ENCODE peak calls at places on chromosomes 2 and 18, in nine cellular contexts. G is endothelial cell, K is H9, W is heart left ventricle, N is foreskin fibroblast, F is cardiac muscle cell, Q is breast epithelium, B is uterus, Z is HFFc6. S is an unnamed sample.

GRCh38 chr18:25830787-25831186 is 259.6 kb downstream of the SS18 start:
- DNase-seq in G (no peak), K (no peak), W (peak; percentile 74), N (peak; percentile 71), F (no peak), Q (no peak), B (peak; percentile 40), Z (peak; percentile 80), S (peak; percentile 74)

GRCh38 chr2:10906926-10907479 is 4.7 kb upstream of the KCNF1 start:
- DNase-seq in G (no peak), K (no peak), W (no peak), N (no peak), F (no peak), Q (no peak), B (no peak), Z (no peak), S (no peak)

GRCh38 chr2:216571909-216572513 is 61.2 kb upstream of the IGFBP2 start:
- DNase-seq in G (no peak), K (no peak), W (no peak), N (no peak), F (no peak), Q (no peak), B (no peak), Z (no peak), S (no peak)

GRCh38 chr2:142980246-142981068 is 103.0 kb downstream of the KYNU start:
- DNase-seq in G (no peak), K (no peak), W (no peak), N (no peak), F (peak; percentile 40), Q (no peak), B (no peak), Z (peak; percentile 31), S (peak; percentile 70)

GRCh38 chr2:53594586-53594918 is 173.1 kb upstream of the CHAC2 start:
- DNase-seq in G (no peak), K (no peak), W (no peak), N (no peak), F (no peak), Q (no peak), B (no peak), Z (peak; percentile 48), S (no peak)

GRCh38 chr2:73035899-73036778 is 35.4 kb downstream of the SFXN5 start:
- DNase-seq in G (no peak), K (peak; percentile 79), W (no peak), N (no peak), F (no peak), Q (no peak), B (no peak), Z (no peak), S (no peak)

GRCh38 chr2:228917195-228917594 is 353.9 kb downstream of the PID1 start:
- DNase-seq in G (no peak), K (no peak), W (no peak), N (peak; percentile 52), F (no peak), Q (no peak), B (no peak), Z (peak; percentile 71), S (peak; percentile 71)

GRCh38 chr2:41781082-41781481 is 266.7 kb upstream of the PKDCC start:
- DNase-seq in G (no peak), K (no peak), W (no peak), N (no peak), F (no peak), Q (no peak), B (no peak), Z (no peak), S (no peak)

GRCh38 chr18:22567794-22568193 is 150.1 kb upstream of the CTAGE1 start:
- DNase-seq in G (no peak), K (no peak), W (no peak), N (no peak), F (no peak), Q (no peak), B (no peak), Z (no peak), S (no peak)

GRCh38 chr18:70462078-70462439 is 173.2 kb downstream of the SOCS6 start:
- DNase-seq in G (no peak), K (no peak), W (no peak), N (no peak), F (no peak), Q (no peak), B (no peak), Z (no peak), S (no peak)

GRCh38 chr2:183037281-183037659 is 987 bp downstream of the NCKAP1 start:
- DNase-seq in G (no peak), K (no peak), W (no peak), N (no peak), F (no peak), Q (no peak), B (no peak), Z (peak; percentile 18), S (peak; percentile 38)

GRCh38 chr2:106685180-106685897 is 198.2 kb downstream of the CD8B2 start:
- DNase-seq in G (no peak), K (no peak), W (no peak), N (no peak), F (no peak), Q (no peak), B (no peak), Z (no peak), S (no peak)

GRCh38 chr2:237885931-237886701 is 26.7 kb downstream of the RAMP1 start:
- DNase-seq in G (no peak), K (peak; percentile 27), W (peak; percentile 86), N (no peak), F (no peak), Q (no peak), B (peak; percentile 94), Z (no peak), S (peak; percentile 60)

GRCh38 chr2:113872201-113872600 is 17.7 kb upstream of the ACTR3 start:
- DNase-seq in G (no peak), K (no peak), W (no peak), N (peak; percentile 68), F (no peak), Q (no peak), B (no peak), Z (peak; percentile 79), S (peak; percentile 34)

GRCh38 chr2:25528173-25528572 is 145.2 kb downstream of the DTNB start:
- DNase-seq in G (no peak), K (no peak), W (no peak), N (peak; percentile 50), F (no peak), Q (no peak), B (no peak), Z (peak; percentile 71), S (peak; percentile 61)

DNA sequence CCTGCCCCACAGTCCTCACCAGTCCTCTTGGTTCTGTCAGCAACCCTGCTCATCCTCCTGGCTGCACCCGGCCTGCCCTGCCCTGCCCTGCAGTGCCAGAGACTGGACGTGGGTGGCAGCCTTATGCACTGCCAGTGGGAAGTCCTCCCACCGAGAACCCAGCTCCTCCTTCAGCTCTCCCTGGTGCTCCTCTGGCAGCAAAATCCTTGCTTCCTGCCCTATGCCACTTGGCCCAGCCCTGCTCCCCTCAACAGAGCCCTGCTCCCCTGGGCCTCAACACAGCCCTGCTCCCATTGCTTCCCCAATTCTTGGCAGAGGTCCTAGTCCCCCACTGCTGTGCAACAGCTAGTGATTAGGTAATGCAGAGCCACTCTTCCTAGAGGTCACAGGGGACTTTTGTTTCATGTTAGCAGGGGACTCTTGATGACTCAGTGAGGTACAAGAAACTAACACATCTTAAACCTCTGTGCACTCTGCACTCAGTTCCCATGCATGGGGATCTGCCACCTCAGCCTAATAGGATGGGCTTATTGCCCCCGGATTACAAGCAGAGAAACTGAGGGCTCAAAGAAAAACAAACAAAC is 58.0 kb upstream of the EDAR start:
- DNase-seq in G (no peak), K (no peak), W (no peak), N (no peak), F (no peak), Q (no peak), B (no peak), Z (no peak), S (no peak)
- TF ChIP-seq CTCF in G (no peak), K (no peak), W (no peak), N (no peak), F (no peak), Q (no peak), B (no peak), Z (no peak), S (no peak)

GRCh38 chr2:227164745-227165350 is 424 bp downstream of the COL4A3 start:
- DNase-seq in G (peak; percentile 9), K (peak; percentile 55), W (no peak), N (no peak), F (no peak), Q (no peak), B (no peak), Z (no peak), S (no peak)
- TF ChIP-seq CTCF in G (no peak), K (no peak), W (no peak), N (no peak), F (no peak), Q (no peak), B (no peak), Z (no peak), S (no peak)

GRCh38 chr2:96321230-96322103 is 3.6 kb upstream of the ITPRIPL1 start:
- DNase-seq in G (peak; percentile 53), K (peak; percentile 72), W (peak; percentile 41), N (no peak), F (peak; percentile 47), Q (no peak), B (no peak), Z (no peak), S (peak; percentile 19)
- TF ChIP-seq CTCF in G (no peak), K (no peak), W (no peak), N (no peak), F (no peak), Q (no peak), B (no peak), Z (no peak), S (no peak)

GRCh38 chr2:68416081-68416675 is 50.9 kb downstream of the FBXO48 start:
- DNase-seq in G (no peak), K (no peak), W (no peak), N (no peak), F (no peak), Q (no peak), B (no peak), Z (no peak), S (no peak)

GRCh38 chr2:68418419-68418818 is 48.7 kb downstream of the FBXO48 start:
- DNase-seq in G (no peak), K (no peak), W (no peak), N (no peak), F (no peak), Q (no peak), B (no peak), Z (no peak), S (no peak)

GRCh38 chr2:68420254-68420910 is 46.7 kb downstream of the FBXO48 start:
- DNase-seq in G (no peak), K (no peak), W (no peak), N (no peak), F (no peak), Q (no peak), B (no peak), Z (no peak), S (peak; percentile 31)

GRCh38 chr2:68417931-68418330 is 49.2 kb downstream of the FBXO48 start:
- DNase-seq in G (no peak), K (no peak), W (no peak), N (no peak), F (no peak), Q (no peak), B (no peak), Z (no peak), S (no peak)

DNA sequence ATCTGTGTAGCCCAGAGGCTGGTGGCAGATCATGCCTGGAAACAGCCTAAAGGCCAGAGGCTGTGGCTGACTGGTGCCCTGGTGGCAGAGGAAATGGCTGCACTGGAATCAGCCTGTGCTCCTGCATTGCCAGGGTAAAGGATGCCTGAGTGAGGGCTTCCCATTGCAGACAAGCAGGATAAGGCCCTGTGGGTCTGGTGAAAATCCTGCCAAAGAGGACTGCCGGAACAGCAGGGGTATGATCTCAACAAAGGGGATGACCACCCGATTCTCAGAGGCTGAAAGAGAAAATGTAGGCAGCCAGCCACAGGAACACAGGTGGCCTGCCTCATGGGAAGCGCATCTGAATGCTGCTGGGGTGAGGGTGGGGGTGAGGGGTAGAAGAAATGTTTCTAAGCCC is 48.2 kb downstream of the FBXO48 start:
- DNase-seq in G (no peak), K (peak; percentile 60), W (no peak), N (no peak), F (no peak), Q (no peak), B (no peak), Z (no peak), S (no peak)
- TF ChIP-seq CTCF in G (no peak), K (peak; percentile 47), W (no peak), N (no peak), F (no peak), Q (no peak), B (no peak), Z (no peak), S (no peak)